ENCODE peak calls at places on chromosomes 12 and 14, in seven cellular contexts. I is ovary, J is tibial nerve, R is esophagus squamous epithelium, W is body of pancreas, D is uterus, P is K562. Z is an unnamed sample.

GRCh38 chr14:49986344-49987014 is 93.6 kb downstream of the ARF6 start:
- DNase-seq in I (no peak), J (no peak), R (no peak), W (no peak), D (no peak), P (no peak), Z (no peak)

GRCh38 chr12:97112161-97112560 is 205.1 kb downstream of the NEDD1 start:
- DNase-seq in I (no peak), J (no peak), R (no peak), W (no peak), D (no peak), P (no peak), Z (no peak)

GRCh38 chr14:101174522-101174838 is 271.0 kb upstream of the RTL1 start:
- DNase-seq in I (no peak), J (no peak), R (no peak), W (peak; percentile 32), D (no peak), P (no peak), Z (no peak)

GRCh38 chr12:47032644-47033043 is 46.8 kb upstream of the PCED1B start:
- DNase-seq in I (no peak), J (no peak), R (no peak), W (no peak), D (no peak), P (peak; percentile 14), Z (no peak)

GRCh38 chr14:43595373-43595772 is 911.7 kb downstream of the FSCB start:
- DNase-seq in I (no peak), J (no peak), R (no peak), W (no peak), D (no peak), P (no peak), Z (no peak)

GRCh38 chr12:16604853-16605252 is 1.1 kb downstream of the LMO3 start:
- DNase-seq in I (no peak), J (no peak), R (no peak), W (peak; percentile 36), D (peak; percentile 25), P (no peak), Z (no peak)

GRCh38 chr14:96277890-96278289 is 21.9 kb downstream of the BDKRB1 start:
- DNase-seq in I (no peak), J (no peak), R (no peak), W (no peak), D (no peak), P (no peak), Z (no peak)

GRCh38 chr12:132505105-132505851 is 15.3 kb downstream of the FBRSL1 start:
- DNase-seq in I (no peak), J (no peak), R (no peak), W (peak; percentile 42), D (no peak), P (no peak), Z (peak; percentile 40)

GRCh38 chr14:105999361-106000028 is 473.1 kb downstream of the TMEM121 start:
- DNase-seq in I (peak; percentile 22), J (no peak), R (no peak), W (peak; percentile 51), D (no peak), P (no peak), Z (no peak)

GRCh38 chr12:130083746-130084145 is 78.5 kb upstream of the FZD10 start:
- DNase-seq in I (no peak), J (no peak), R (no peak), W (no peak), D (no peak), P (no peak), Z (no peak)

GRCh38 chr14:75845136-75845804 is 136.5 kb downstream of the TGFB3 start:
- DNase-seq in I (no peak), J (no peak), R (no peak), W (no peak), D (no peak), P (no peak), Z (no peak)

GRCh38 chr12:81644503-81644902 is 114.6 kb downstream of the PPFIA2 start:
- DNase-seq in I (no peak), J (no peak), R (no peak), W (no peak), D (no peak), P (no peak), Z (no peak)

GRCh38 chr12:6224550-6224949 is 24.4 kb downstream of the CD9 start:
- DNase-seq in I (no peak), J (no peak), R (no peak), W (no peak), D (no peak), P (no peak), Z (peak; percentile 93)

GRCh38 chr12:75606146-75606545 is 94.7 kb upstream of the KRR1 start:
- DNase-seq in I (no peak), J (no peak), R (no peak), W (no peak), D (no peak), P (no peak), Z (no peak)

GRCh38 chr12:10179871-10180270 is 1.0 kb downstream of the TMEM52B start:
- DNase-seq in I (no peak), J (no peak), R (no peak), W (no peak), D (no peak), P (no peak), Z (no peak)

GRCh38 chr12:47105914-47106674 is 26.3 kb upstream of the AMIGO2 start:
- DNase-seq in I (no peak), J (no peak), R (no peak), W (peak; percentile 92), D (no peak), P (no peak), Z (no peak)

GRCh38 chr12:19490908-19491307 is 51.6 kb downstream of the AEBP2 start:
- DNase-seq in I (no peak), J (no peak), R (no peak), W (peak; percentile 59), D (no peak), P (no peak), Z (no peak)

GRCh38 chr14:91252901-91253794 is 8.6 kb upstream of the GPR68 start:
- DNase-seq in I (peak; percentile 47), J (no peak), R (no peak), W (peak; percentile 52), D (peak; percentile 44), P (peak; percentile 73), Z (no peak)

GRCh38 chr14:94421316-94421715 is 31.3 kb downstream of the SERPINA11 start:
- DNase-seq in I (no peak), J (no peak), R (no peak), W (no peak), D (no peak), P (no peak), Z (no peak)

GRCh38 chr14:102125546-102125945 is 14.2 kb upstream of the WDR20 start:
- DNase-seq in I (no peak), J (no peak), R (no peak), W (no peak), D (no peak), P (no peak), Z (no peak)

GRCh38 chr14:71720978-71721624 is 211.1 kb upstream of the RGS6 start:
- DNase-seq in I (no peak), J (no peak), R (no peak), W (peak; percentile 30), D (no peak), P (peak; percentile 48), Z (no peak)

GRCh38 chr14:52044791-52045522 is 23.9 kb downstream of the NID2 start:
- DNase-seq in I (no peak), J (no peak), R (no peak), W (peak; percentile 88), D (peak; percentile 35), P (no peak), Z (no peak)

GRCh38 chr14:105411017-105411941 is 8.3 kb upstream of the MTA1 start:
- DNase-seq in I (no peak), J (no peak), R (no peak), W (peak; percentile 69), D (no peak), P (peak; percentile 90), Z (no peak)

GRCh38 chr12:124567035-124567672 is at the start of gene NCOR2:
- DNase-seq in I (peak; percentile 53), J (no peak), R (no peak), W (no peak), D (peak; percentile 58), P (peak; percentile 67), Z (no peak)

GRCh38 chr14:55084648-55085441 is 33.4 kb downstream of the MAPK1IP1L start:
- DNase-seq in I (no peak), J (no peak), R (no peak), W (peak; percentile 32), D (no peak), P (no peak), Z (peak; percentile 8)

GRCh38 chr14:34665785-34666425 is 36.0 kb upstream of the SNX6 start:
- DNase-seq in I (no peak), J (no peak), R (no peak), W (peak; percentile 7), D (no peak), P (no peak), Z (peak; percentile 54)

GRCh38 chr12:1660304-1661187 is 30.3 kb upstream of the ADIPOR2 start:
- DNase-seq in I (peak; percentile 87), J (peak; percentile 76), R (no peak), W (peak; percentile 98), D (peak; percentile 35), P (no peak), Z (peak; percentile 88)

GRCh38 chr12:1663440-1664132 is 27.3 kb upstream of the ADIPOR2 start:
- DNase-seq in I (no peak), J (no peak), R (no peak), W (no peak), D (no peak), P (no peak), Z (peak; percentile 18)

GRCh38 chr12:1665366-1665765 is 25.5 kb upstream of the ADIPOR2 start:
- DNase-seq in I (no peak), J (no peak), R (no peak), W (no peak), D (no peak), P (no peak), Z (no peak)

GRCh38 chr12:1661553-1662335 is 29.1 kb upstream of the ADIPOR2 start:
- DNase-seq in I (peak; percentile 87), J (peak; percentile 88), R (peak; percentile 62), W (peak; percentile 98), D (peak; percentile 77), P (peak; percentile 86), Z (peak; percentile 87)

GRCh38 chr12:1662761-1663439 is 28.0 kb upstream of the ADIPOR2 start:
- DNase-seq in I (peak; percentile 59), J (no peak), R (no peak), W (peak; percentile 87), D (no peak), P (peak; percentile 67), Z (peak; percentile 90)
- TF ChIP-seq POLR2A in I (no peak), J (peak; percentile 11), R (no peak), W (no peak), D (no peak), P (no peak), Z (no peak)

GRCh38 chr14:23056956-23057756 is at the start of gene CDH24:
- DNase-seq in I (peak; percentile 80), J (peak; percentile 40), R (no peak), W (peak; percentile 82), D (peak; percentile 82), P (peak; percentile 90), Z (peak; percentile 47)
- TF ChIP-seq POLR2A in I (no peak), J (no peak), R (no peak), W (no peak), D (peak; percentile 60), P (no peak), Z (no peak)

GRCh38 chr12:49366652-49367380 is 446 bp upstream of the SPATS2 start:
- DNase-seq in I (peak; percentile 82), J (peak; percentile 63), R (no peak), W (peak; percentile 91), D (peak; percentile 95), P (peak; percentile 97), Z (peak; percentile 96)
- TF ChIP-seq POLR2A in I (no peak), J (peak; percentile 50), R (peak; percentile 50), W (peak; percentile 18), D (peak; percentile 80), P (peak; percentile 97), Z (no peak)

GRCh38 chr14:61183486-61183885 is 97.7 kb downstream of the TMEM30B start:
- DNase-seq in I (no peak), J (no peak), R (no peak), W (no peak), D (no peak), P (no peak), Z (no peak)
- TF ChIP-seq POLR2A in I (no peak), J (no peak), R (no peak), W (no peak), D (no peak), P (no peak), Z (no peak)